ENCODE peak calls at places on chromosome 3, in six cellular contexts. R is upper lobe of right lung, S is heart left ventricle, Q is A549, B is H9, M is AG04449. U is an unnamed sample.

GRCh38 chr3:45055411-45056143 is 29.5 kb downstream of the CLEC3B start:
- DNase-seq in R (no peak), B (peak; percentile 61), M (no peak), Q (peak; percentile 49), S (no peak), U (no peak)

GRCh38 chr3:100665230-100665629 is 44.1 kb upstream of the TFG start:
- DNase-seq in R (no peak), M (no peak), S (no peak), Q (no peak), B (no peak), U (no peak)

GRCh38 chr3:37198547-37198946 is 24.2 kb upstream of the LRRFIP2 start:
- DNase-seq in Q (no peak), S (no peak), M (no peak), B (no peak), R (no peak), U (no peak)

GRCh38 chr3:195580733-195581443 is 2.9 kb downstream of the APOD start:
- DNase-seq in S (no peak), Q (no peak), R (no peak), M (peak; percentile 28), B (no peak), U (no peak)

GRCh38 chr3:24137958-24138875 is 193.1 kb downstream of the NR1D2 start:
- DNase-seq in S (no peak), M (no peak), Q (no peak), R (no peak), B (no peak), U (no peak)

GRCh38 chr3:140092883-140093536 is 158.0 kb downstream of the CLSTN2 start:
- DNase-seq in S (no peak), R (no peak), M (no peak), Q (no peak), B (peak; percentile 42), U (no peak)

GRCh38 chr3:177813322-177813721 is 616.0 kb upstream of the TBL1XR1 start:
- DNase-seq in S (no peak), Q (peak; percentile 64), B (no peak), R (no peak), M (no peak), U (peak; percentile 37)

GRCh38 chr3:8497582-8497981 is 4.0 kb upstream of the LMCD1 start:
- DNase-seq in R (no peak), B (no peak), M (no peak), S (no peak), Q (peak; percentile 48), U (no peak)

GRCh38 chr3:37862712-37863551 is 1.3 kb downstream of the CTDSPL start:
- DNase-seq in B (peak; percentile 41), S (no peak), Q (peak; percentile 42), M (no peak), R (no peak), U (peak; percentile 65)

GRCh38 chr3:28637742-28638141 is 289.1 kb upstream of the AZI2 start:
- DNase-seq in S (no peak), Q (no peak), M (no peak), R (no peak), B (no peak), U (no peak)

GRCh38 chr3:30661107-30661873 is 54.9 kb downstream of the TGFBR2 start:
- DNase-seq in M (no peak), Q (no peak), S (no peak), B (no peak), R (no peak), U (no peak)

GRCh38 chr3:43286886-43287301 is 554 bp downstream of the SNRK start:
- DNase-seq in R (no peak), S (no peak), Q (peak; percentile 8), B (no peak), M (no peak), U (no peak)

GRCh38 chr3:7144696-7145308 is 283.9 kb downstream of the GRM7 start:
- DNase-seq in S (no peak), R (no peak), M (no peak), B (peak; percentile 63), Q (peak; percentile 42), U (peak; percentile 58)
- TF ChIP-seq CTCF in S (peak; percentile 19), R (peak; percentile 37), M (no peak), B (peak; percentile 89), Q (peak; percentile 17), U (peak; percentile 55)

DNA sequence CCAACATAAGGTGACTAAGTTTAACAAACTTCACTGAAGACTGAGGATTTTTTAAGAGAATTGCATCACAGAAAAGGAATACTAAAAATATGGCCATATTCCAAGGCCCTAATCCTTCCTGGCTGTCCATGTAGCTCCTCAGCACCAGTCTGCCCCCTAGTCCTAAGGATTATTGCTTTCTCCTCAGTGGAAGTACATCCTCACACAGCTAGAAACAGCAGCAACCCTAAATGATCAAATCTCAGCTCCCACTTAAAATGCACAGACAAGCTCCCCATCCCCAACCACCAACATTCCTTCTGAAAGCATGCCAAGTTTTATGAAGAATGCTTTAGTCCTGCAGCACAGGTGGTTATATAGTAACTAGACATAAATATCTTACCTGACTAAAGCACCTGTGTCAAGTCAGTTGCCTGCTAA is 14.7 kb downstream of the ST3GAL6 start:
- DNase-seq in S (no peak), B (no peak), Q (no peak), M (peak; percentile 59), R (no peak), U (no peak)
- TF ChIP-seq CTCF in S (no peak), B (no peak), Q (no peak), M (no peak), R (no peak), U (no peak)

GRCh38 chr3:19432679-19433078 is 284.4 kb downstream of the KCNH8 start:
- DNase-seq in M (no peak), Q (no peak), S (no peak), R (no peak), B (no peak), U (no peak)
- TF ChIP-seq CTCF in M (no peak), Q (no peak), S (no peak), R (no peak), B (no peak), U (no peak)

DNA sequence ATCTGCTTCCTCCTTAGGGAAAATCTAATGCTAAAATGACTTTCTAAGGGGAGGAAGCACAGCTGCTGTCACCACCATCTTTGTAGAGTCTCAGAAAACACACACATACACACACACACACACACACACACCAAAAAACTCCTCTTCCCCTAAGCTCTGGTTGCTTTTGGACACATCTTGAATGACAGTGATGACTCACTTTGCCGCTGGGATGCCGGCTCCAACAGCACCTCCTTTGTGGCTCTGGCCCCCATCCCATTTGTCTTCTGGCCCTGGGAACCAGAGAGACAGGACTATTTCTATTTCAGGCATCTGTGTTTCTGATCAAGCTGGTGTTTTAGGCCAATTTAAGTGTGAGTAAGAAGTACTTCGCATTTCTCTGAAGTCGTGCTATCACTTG is 124.9 kb upstream of the GOLIM4 start:
- DNase-seq in M (no peak), Q (no peak), R (no peak), S (no peak), B (no peak), U (no peak)
- TF ChIP-seq CTCF in M (no peak), Q (no peak), R (no peak), S (no peak), B (no peak), U (no peak)

GRCh38 chr3:191306428-191306827 is 22.8 kb upstream of the CCDC50 start:
- DNase-seq in Q (no peak), B (no peak), R (no peak), S (no peak), M (no peak), U (no peak)
- TF ChIP-seq CTCF in Q (no peak), B (no peak), R (no peak), S (no peak), M (no peak), U (no peak)

U was measured in testis.